ENCODE peak calls at places on chromosomes 6 and 20, in six cellular contexts. S, D, M, V, B and J are unnamed samples.

GRCh38 chr6:157853902-157854481 is 30.9 kb downstream of the SNX9 start:
- DNase-seq in S (no peak), D (no peak), M (no peak), V (peak), B (no peak), J (no peak)

GRCh38 chr20:24990810-24991252 is 1.7 kb downstream of the APMAP start:
- DNase-seq in S (no peak), D (no peak), M (no peak), V (peak), B (no peak), J (no peak)

GRCh38 chr6:30013296-30013922 is 47.7 kb upstream of the POLR1H start:
- DNase-seq in S (no peak), D (peak), M (no peak), V (peak), B (peak), J (no peak)

GRCh38 chr20:45791668-45792512 is at the start of the genes DNTTIP1 and WFDC3:
- DNase-seq in S (peak), D (peak), M (peak), V (peak), B (peak), J (peak)

GRCh38 chr20:48626226-48626937 is 201.4 kb downstream of the PREX1 start:
- DNase-seq in S (peak), D (no peak), M (no peak), V (no peak), B (no peak), J (no peak)

GRCh38 chr20:54598351-54598750 is 123.0 kb downstream of the DOK5 start:
- DNase-seq in S (no peak), D (no peak), M (no peak), V (no peak), B (no peak), J (no peak)

GRCh38 chr6:130033999-130034814 is 15.8 kb downstream of the L3MBTL3 start:
- DNase-seq in S (peak), D (peak), M (no peak), V (no peak), B (no peak), J (peak)

GRCh38 chr6:147127587-147127986 is 76.6 kb upstream of the STXBP5 start:
- DNase-seq in S (peak), D (no peak), M (no peak), V (no peak), B (no peak), J (no peak)

GRCh38 chr6:88141641-88142298 is 24.4 kb downstream of the CNR1 start:
- DNase-seq in S (no peak), D (no peak), M (no peak), V (no peak), B (no peak), J (no peak)

DNA sequence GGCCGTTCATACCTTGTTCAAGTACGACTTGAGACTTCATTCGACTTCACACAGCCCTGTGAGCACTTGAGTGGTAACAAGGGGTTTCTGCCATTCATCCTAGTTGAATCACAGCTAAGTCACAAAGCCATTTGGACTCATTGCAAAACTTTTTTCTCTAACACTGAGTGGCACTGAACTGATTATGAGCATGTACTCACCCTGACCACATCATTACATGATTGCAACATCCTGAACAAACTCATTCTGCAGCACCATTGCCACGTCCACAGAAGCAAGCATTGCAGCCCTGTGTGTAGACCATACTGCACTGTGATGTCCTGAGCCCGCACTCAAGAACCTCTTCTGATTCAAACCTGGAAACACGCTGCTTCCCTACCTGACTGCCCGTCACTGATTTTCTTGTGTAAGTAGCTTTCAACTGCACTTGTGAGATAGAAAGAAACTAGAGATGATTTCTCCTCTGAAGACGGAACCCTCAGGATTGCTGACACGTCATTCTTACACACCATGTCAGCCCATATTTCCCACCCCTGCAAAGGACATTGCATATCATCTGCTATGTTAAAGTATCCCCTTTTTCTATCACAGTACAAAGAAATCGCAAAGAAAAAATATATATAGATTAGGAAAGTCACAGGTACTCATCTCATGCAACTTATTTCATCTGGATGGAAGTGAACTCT is 81.6 kb downstream of the C6orf118 start:
- DNase-seq in S (no peak), D (no peak), M (no peak), V (no peak), B (no peak), J (peak)
- H3K4me3 ChIP-seq in S (no peak), D (no peak), M (no peak), V (no peak), B (no peak), J (no peak)

GRCh38 chr6:152685819-152686218 is 11.9 kb upstream of the MYCT1 start:
- DNase-seq in S (no peak), D (no peak), M (no peak), V (no peak), B (no peak), J (no peak)
- H3K4me3 ChIP-seq in S (no peak), D (no peak), M (no peak), V (no peak), B (no peak), J (no peak)

GRCh38 chr6:40476673-40477072 is 110.5 kb downstream of the LRFN2 start:
- DNase-seq in S (no peak), D (no peak), M (no peak), V (no peak), B (no peak), J (no peak)

GRCh38 chr6:40473026-40473425 is 114.1 kb downstream of the LRFN2 start:
- DNase-seq in S (no peak), D (no peak), M (no peak), V (no peak), B (no peak), J (no peak)

GRCh38 chr6:40480678-40481077 is 106.5 kb downstream of the LRFN2 start:
- DNase-seq in S (no peak), D (no peak), M (no peak), V (no peak), B (no peak), J (no peak)

GRCh38 chr6:40474937-40475336 is 112.2 kb downstream of the LRFN2 start:
- DNase-seq in S (no peak), D (no peak), M (no peak), V (no peak), B (no peak), J (no peak)

GRCh38 chr6:40477246-40478126 is 109.7 kb downstream of the LRFN2 start:
- DNase-seq in S (no peak), D (no peak), M (no peak), V (peak), B (no peak), J (no peak)
- H3K4me3 ChIP-seq in S (no peak), D (no peak), M (no peak), V (no peak), B (no peak), J (no peak)

GRCh38 chr6:125753218-125753936 is 3.9 kb downstream of the HEY2 start:
- DNase-seq in S (peak), D (no peak), M (peak), V (peak), B (peak), J (no peak)

GRCh38 chr6:125750692-125751333 is 1.4 kb downstream of the HEY2 start:
- DNase-seq in S (no peak), D (no peak), M (no peak), V (no peak), B (no peak), J (no peak)

GRCh38 chr6:125751334-125751916 is 2.0 kb downstream of the HEY2 start:
- DNase-seq in S (no peak), D (no peak), M (no peak), V (no peak), B (no peak), J (no peak)

GRCh38 chr6:125752773-125753172 is 3.3 kb downstream of the HEY2 start:
- DNase-seq in S (no peak), D (no peak), M (no peak), V (no peak), B (no peak), J (no peak)

GRCh38 chr6:125753937-125754259 is 4.5 kb downstream of the HEY2 start:
- DNase-seq in S (no peak), D (no peak), M (no peak), V (no peak), B (no peak), J (no peak)
- H3K4me3 ChIP-seq in S (no peak), D (no peak), M (no peak), V (no peak), B (no peak), J (no peak)

GRCh38 chr20:266213-266603 is 8.7 kb downstream of the DEFB132 start:
- DNase-seq in S (no peak), D (no peak), M (no peak), V (no peak), B (no peak), J (no peak)
- H3K4me3 ChIP-seq in S (no peak), D (no peak), M (no peak), V (no peak), B (peak), J (no peak)

GRCh38 chr6:112232845-112233256 is 21.5 kb downstream of the LAMA4 start:
- DNase-seq in S (peak), D (peak), M (peak), V (no peak), B (no peak), J (peak)
- H3K4me3 ChIP-seq in S (no peak), D (no peak), M (no peak), V (no peak), B (no peak), J (no peak)

GRCh38 chr6:131948221-131948661 is 2.9 kb downstream of the CCN2 start:
- DNase-seq in S (peak), D (no peak), M (peak), V (peak), B (peak), J (no peak)

GRCh38 chr6:131946404-131946991 is 4.7 kb downstream of the CCN2 start:
- DNase-seq in S (peak), D (no peak), M (peak), V (peak), B (peak), J (no peak)

GRCh38 chr6:131945971-131946370 is 5.2 kb downstream of the CCN2 start:
- DNase-seq in S (no peak), D (no peak), M (no peak), V (no peak), B (no peak), J (no peak)

GRCh38 chr6:131948692-131949614 is 2.2 kb downstream of the CCN2 start:
- DNase-seq in S (peak), D (peak), M (peak), V (peak), B (peak), J (no peak)

GRCh38 chr6:131946992-131947955 is 3.9 kb downstream of the CCN2 start:
- DNase-seq in S (peak), D (no peak), M (peak), V (peak), B (peak), J (no peak)
- H3K4me3 ChIP-seq in S (peak), D (no peak), M (peak), V (no peak), B (no peak), J (no peak)

DNA sequence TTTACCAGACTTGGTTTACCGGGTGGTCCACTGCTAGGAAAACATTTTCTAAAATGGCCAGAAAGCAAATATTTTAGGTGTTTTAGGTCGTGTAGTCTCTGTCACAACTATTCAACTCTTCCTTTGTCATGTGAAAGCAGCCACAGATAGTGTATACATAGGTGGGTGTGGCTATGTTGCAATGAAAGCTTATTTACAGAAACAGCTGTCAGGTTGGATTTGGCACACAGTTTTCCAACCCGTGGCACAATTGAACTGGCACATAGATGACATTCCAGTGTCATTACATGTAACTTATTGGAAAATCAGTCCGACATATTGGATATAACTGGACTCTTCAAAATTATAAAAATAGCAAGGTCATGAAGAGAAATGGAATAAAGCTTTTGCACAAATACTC is 68.9 kb upstream of the KCNQ5 start:
- DNase-seq in S (peak), D (no peak), M (no peak), V (no peak), B (no peak), J (no peak)
- H3K4me3 ChIP-seq in S (no peak), D (no peak), M (no peak), V (no peak), B (no peak), J (no peak)

DNA sequence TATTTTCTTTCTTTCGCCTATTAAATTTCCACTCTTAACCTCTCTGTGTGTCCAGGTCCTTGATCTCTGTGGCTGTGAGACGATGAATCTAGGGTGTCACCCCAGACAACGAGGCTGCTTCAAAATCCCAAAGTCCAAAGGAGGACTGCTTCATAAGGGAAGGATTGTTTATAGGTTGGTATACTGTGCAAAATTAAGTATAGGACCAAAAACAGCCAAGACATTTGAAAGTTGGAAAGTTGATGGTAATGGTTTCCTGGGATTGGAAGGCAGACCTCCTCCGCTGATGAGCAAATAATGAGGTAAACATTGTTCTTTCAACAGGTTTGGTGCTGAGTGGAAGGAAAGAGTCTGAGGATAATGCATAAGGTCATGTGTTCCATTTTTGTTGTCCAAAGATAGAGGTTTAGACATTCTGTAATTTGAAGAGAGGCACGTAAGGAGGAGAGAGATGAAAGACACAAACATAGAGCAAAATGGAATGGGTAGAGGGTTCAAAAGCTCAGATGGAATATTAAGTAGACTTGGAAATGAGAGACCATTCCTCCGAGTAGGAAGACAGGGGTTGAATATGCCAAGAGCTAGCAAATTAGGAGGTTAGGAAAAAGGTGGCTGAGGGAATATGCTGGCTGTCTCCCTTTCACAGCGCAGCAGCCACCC is 24.8 kb downstream of the ZNF311 start:
- DNase-seq in S (no peak), D (no peak), M (no peak), V (no peak), B (peak), J (no peak)
- H3K4me3 ChIP-seq in S (peak), D (peak), M (peak), V (peak), B (peak), J (peak)